ENCODE peak calls at places on chromosomes 12 and 14, in six cellular contexts. One of them, this sample, is unnamed.

GRCh38 chr12:15963271-15963670 is 52.1 kb downstream of the DERA start:
- DNase-seq in EH: peak; percentile 69
- DNase-seq in tibial artery: no peak
- DNase-seq in stimulated activated CD4-positive, alpha-beta T cell treated with anti-CD3 and anti-CD28 coated beads, Interleukin-1b, Interleukin-23, amount 100 ng/mL, for 1 hour: no peak
- DNase-seq in activated CD4-positive, alpha-beta T cell treated with anti-CD3 and anti-CD28 coated beads, Interleukin-2, amount 50 U/mL, for 48 hours: no peak
- DNase-seq in ascending aorta: no peak
- DNase-seq in this sample: no peak

GRCh38 chr12:26651566-26652188 is 181.3 kb downstream of the ITPR2 start:
- DNase-seq in EH: peak; percentile 80
- DNase-seq in tibial artery: no peak
- DNase-seq in stimulated activated CD4-positive, alpha-beta T cell treated with anti-CD3 and anti-CD28 coated beads, Interleukin-1b, Interleukin-23, amount 100 ng/mL, for 1 hour: peak; percentile 10
- DNase-seq in activated CD4-positive, alpha-beta T cell treated with anti-CD3 and anti-CD28 coated beads, Interleukin-2, amount 50 U/mL, for 48 hours: peak; percentile 60
- DNase-seq in ascending aorta: no peak
- DNase-seq in this sample: no peak

GRCh38 chr14:105167303-105168092 is 1.1 kb downstream of the JAG2 start:
- DNase-seq in EH: no peak
- DNase-seq in tibial artery: no peak
- DNase-seq in stimulated activated CD4-positive, alpha-beta T cell treated with anti-CD3 and anti-CD28 coated beads, Interleukin-1b, Interleukin-23, amount 100 ng/mL, for 1 hour: no peak
- DNase-seq in activated CD4-positive, alpha-beta T cell treated with anti-CD3 and anti-CD28 coated beads, Interleukin-2, amount 50 U/mL, for 48 hours: peak; percentile 27
- DNase-seq in ascending aorta: no peak
- DNase-seq in this sample: no peak

GRCh38 chr12:122190842-122191668 is 8.1 kb downstream of the LRRC43 start:
- DNase-seq in EH: peak; percentile 62
- DNase-seq in tibial artery: no peak
- DNase-seq in stimulated activated CD4-positive, alpha-beta T cell treated with anti-CD3 and anti-CD28 coated beads, Interleukin-1b, Interleukin-23, amount 100 ng/mL, for 1 hour: peak; percentile 36
- DNase-seq in activated CD4-positive, alpha-beta T cell treated with anti-CD3 and anti-CD28 coated beads, Interleukin-2, amount 50 U/mL, for 48 hours: peak; percentile 85
- DNase-seq in ascending aorta: no peak
- DNase-seq in this sample: no peak

GRCh38 chr12:24489939-24490338 is 459.0 kb downstream of the BCAT1 start:
- DNase-seq in EH: no peak
- DNase-seq in tibial artery: no peak
- DNase-seq in stimulated activated CD4-positive, alpha-beta T cell treated with anti-CD3 and anti-CD28 coated beads, Interleukin-1b, Interleukin-23, amount 100 ng/mL, for 1 hour: no peak
- DNase-seq in activated CD4-positive, alpha-beta T cell treated with anti-CD3 and anti-CD28 coated beads, Interleukin-2, amount 50 U/mL, for 48 hours: no peak
- DNase-seq in ascending aorta: no peak
- DNase-seq in this sample: no peak

GRCh38 chr14:95446470-95446869 is 70.0 kb downstream of the SYNE3 start:
- DNase-seq in EH: no peak
- DNase-seq in tibial artery: no peak
- DNase-seq in stimulated activated CD4-positive, alpha-beta T cell treated with anti-CD3 and anti-CD28 coated beads, Interleukin-1b, Interleukin-23, amount 100 ng/mL, for 1 hour: no peak
- DNase-seq in activated CD4-positive, alpha-beta T cell treated with anti-CD3 and anti-CD28 coated beads, Interleukin-2, amount 50 U/mL, for 48 hours: no peak
- DNase-seq in ascending aorta: no peak
- DNase-seq in this sample: no peak

GRCh38 chr12:110077769-110078168 is 29.4 kb upstream of the C12orf76 start:
- DNase-seq in EH: no peak
- DNase-seq in tibial artery: no peak
- DNase-seq in stimulated activated CD4-positive, alpha-beta T cell treated with anti-CD3 and anti-CD28 coated beads, Interleukin-1b, Interleukin-23, amount 100 ng/mL, for 1 hour: no peak
- DNase-seq in activated CD4-positive, alpha-beta T cell treated with anti-CD3 and anti-CD28 coated beads, Interleukin-2, amount 50 U/mL, for 48 hours: no peak
- DNase-seq in ascending aorta: no peak
- DNase-seq in this sample: no peak

GRCh38 chr14:52313903-52314481 is at the start of gene PTGER2:
- DNase-seq in EH: peak; percentile 84
- DNase-seq in tibial artery: peak; percentile 88
- DNase-seq in stimulated activated CD4-positive, alpha-beta T cell treated with anti-CD3 and anti-CD28 coated beads, Interleukin-1b, Interleukin-23, amount 100 ng/mL, for 1 hour: peak; percentile 60
- DNase-seq in activated CD4-positive, alpha-beta T cell treated with anti-CD3 and anti-CD28 coated beads, Interleukin-2, amount 50 U/mL, for 48 hours: peak; percentile 86
- DNase-seq in ascending aorta: peak; percentile 91
- DNase-seq in this sample: peak; percentile 66

This sample was measured in thoracic aorta.